ENCODE peak calls at places on chromosomes 7 and 10, in five cellular contexts. A is HCT116, C is GM23338, N is PC-3, H is IMR-90. X is an unnamed sample.

GRCh38 chr10:8403711-8404371 is 349.4 kb downstream of the GATA3 start:
- DNase-seq in A (no peak), C (peak; percentile 70), N (no peak), H (no peak), X (no peak)

GRCh38 chr7:139799586-139799985 is 21.8 kb upstream of the HIPK2 start:
- DNase-seq in A (no peak), C (no peak), N (peak; percentile 28), H (no peak), X (no peak)

GRCh38 chr10:22606164-22606614 is 108.2 kb downstream of the PIP4K2A start:
- DNase-seq in A (no peak), C (no peak), N (peak; percentile 62), H (peak; percentile 59), X (no peak)

GRCh38 chr7:139358541-139359365 is 941 bp upstream of the LUC7L2 start:
- DNase-seq in A (peak; percentile 40), C (peak; percentile 65), N (peak; percentile 35), H (peak; percentile 33), X (no peak)

GRCh38 chr7:29035044-29035740 is 77.1 kb upstream of the TRIL start:
- DNase-seq in A (peak; percentile 65), C (no peak), N (peak; percentile 93), H (peak; percentile 58), X (peak; percentile 91)

GRCh38 chr10:126663328-126663727 is 7.2 kb downstream of the C10orf90 start:
- DNase-seq in A (no peak), C (no peak), N (no peak), H (no peak), X (no peak)

GRCh38 chr10:36779238-36779846 is 346.1 kb upstream of the ANKRD30A start:
- DNase-seq in A (no peak), C (peak; percentile 70), N (peak; percentile 100), H (peak; percentile 81), X (peak; percentile 85)

GRCh38 chr10:13787015-13787421 is 200.3 kb downstream of the PRPF18 start:
- DNase-seq in A (no peak), C (no peak), N (no peak), H (peak; percentile 37), X (no peak)

GRCh38 chr10:94315975-94316464 is 46.7 kb downstream of the NOC3L start:
- DNase-seq in A (no peak), C (no peak), N (no peak), H (peak; percentile 76), X (peak; percentile 54)

GRCh38 chr10:13909911-13910617 is 323.3 kb downstream of the PRPF18 start:
- DNase-seq in A (no peak), C (no peak), N (no peak), H (no peak), X (no peak)

GRCh38 chr7:27947581-27948278 is 207.8 kb downstream of the TAX1BP1 start:
- DNase-seq in A (no peak), C (no peak), N (no peak), H (peak; percentile 46), X (no peak)

GRCh38 chr10:74177140-74177677 is 26.2 kb downstream of the ADK start:
- DNase-seq in A (no peak), C (peak; percentile 27), N (peak; percentile 98), H (peak; percentile 17), X (no peak)

GRCh38 chr10:79081353-79082034 is 12.7 kb downstream of the ZMIZ1 start:
- DNase-seq in A (no peak), C (no peak), N (peak; percentile 99), H (peak; percentile 96), X (peak; percentile 96)

GRCh38 chr7:47148541-47149207 is 433.2 kb downstream of the TNS3 start:
- DNase-seq in A (no peak), C (no peak), N (no peak), H (peak; percentile 53), X (no peak)

GRCh38 chr10:68550747-68551411 is 9.3 kb upstream of the TET1 start:
- DNase-seq in A (peak; percentile 81), C (peak; percentile 97), N (peak; percentile 90), H (peak; percentile 82), X (peak; percentile 94)

DNA sequence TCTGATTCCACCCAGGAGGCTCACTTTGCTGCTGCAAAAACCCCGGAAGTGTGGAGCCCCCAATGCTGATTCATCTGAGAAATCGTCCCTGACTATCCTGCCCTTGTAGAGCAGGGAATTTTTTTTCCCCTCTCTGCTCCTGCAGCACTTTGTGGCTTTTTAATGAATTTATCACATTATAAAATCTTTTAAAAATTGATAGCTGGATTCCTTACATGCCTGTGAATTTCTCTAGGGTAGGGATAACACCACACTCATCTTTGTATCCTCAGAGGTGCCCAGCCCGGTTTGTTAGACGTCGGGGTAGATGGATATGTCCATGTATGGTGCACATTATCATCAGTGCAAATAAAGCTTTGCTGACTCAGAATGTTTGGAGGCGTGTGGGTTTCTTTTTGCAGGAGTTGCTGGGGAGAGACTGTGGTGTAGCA is 185.7 kb downstream of the STK31 start:
- DNase-seq in A (no peak), C (no peak), N (peak; percentile 67), H (no peak), X (peak; percentile 43)
- H2AFZ ChIP-seq in A (no peak overlapping the region), C (no peak overlapping the region), N (no peak overlapping the region), H (no peak overlapping the region), X (peak overlapping the region; percentile 29)

GRCh38 chr7:42192072-42192471 is 44.9 kb downstream of the GLI3 start:
- DNase-seq in A (no peak), C (no peak), N (no peak), H (no peak), X (no peak)
- H3K36me3 ChIP-seq in A (no peaks in the 10 kb centered on the region), C (no peaks in the 10 kb centered on the region), N (no peaks in the 10 kb centered on the region), H (no peaks in the 10 kb centered on the region), X (no peaks in the 10 kb centered on the region)

DNA sequence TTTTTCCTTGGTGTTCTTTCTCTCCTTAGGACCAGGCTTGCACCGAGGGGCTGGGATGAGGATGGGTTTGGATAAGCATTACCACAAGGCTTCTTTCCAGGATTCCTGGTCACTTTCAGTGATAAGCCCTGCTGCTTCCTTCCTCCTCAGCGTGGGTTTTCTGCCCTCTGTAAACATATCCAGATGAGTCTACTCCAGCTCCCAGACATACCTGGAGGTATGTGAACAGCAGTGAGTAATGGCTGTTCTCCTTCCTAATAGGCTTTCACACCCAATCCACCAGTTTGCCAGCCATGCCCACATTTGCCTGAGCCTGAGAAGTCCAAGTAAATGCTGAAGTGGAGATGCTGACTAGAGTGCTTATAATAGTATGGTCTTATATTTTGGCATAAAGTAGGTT is 229.7 kb upstream of the YAE1 start:
- DNase-seq in A (no peak), C (no peak), N (no peak), H (no peak), X (no peak)
- H2AFZ ChIP-seq in A (no peak overlapping the region), C (no peak overlapping the region), N (no peak overlapping the region), H (no peak overlapping the region), X (no peak overlapping the region)

GRCh38 chr7:875051-875450 is 1.3 kb upstream of the GET4 start:
- DNase-seq in A (no peak), C (no peak), N (no peak), H (no peak), X (no peak)

GRCh38 chr7:876077-876971 is at the start of gene GET4:
- DNase-seq in A (peak; percentile 82), C (peak; percentile 92), N (peak; percentile 90), H (peak; percentile 93), X (peak; percentile 99)

GRCh38 chr7:875476-876076 is 778 bp upstream of the GET4 start:
- DNase-seq in A (no peak), C (no peak), N (no peak), H (no peak), X (no peak)

GRCh38 chr7:873367-874002 is 2.9 kb upstream of the GET4 start:
- DNase-seq in A (peak; percentile 72), C (peak; percentile 90), N (peak; percentile 90), H (peak; percentile 75), X (peak; percentile 99)

DNA sequence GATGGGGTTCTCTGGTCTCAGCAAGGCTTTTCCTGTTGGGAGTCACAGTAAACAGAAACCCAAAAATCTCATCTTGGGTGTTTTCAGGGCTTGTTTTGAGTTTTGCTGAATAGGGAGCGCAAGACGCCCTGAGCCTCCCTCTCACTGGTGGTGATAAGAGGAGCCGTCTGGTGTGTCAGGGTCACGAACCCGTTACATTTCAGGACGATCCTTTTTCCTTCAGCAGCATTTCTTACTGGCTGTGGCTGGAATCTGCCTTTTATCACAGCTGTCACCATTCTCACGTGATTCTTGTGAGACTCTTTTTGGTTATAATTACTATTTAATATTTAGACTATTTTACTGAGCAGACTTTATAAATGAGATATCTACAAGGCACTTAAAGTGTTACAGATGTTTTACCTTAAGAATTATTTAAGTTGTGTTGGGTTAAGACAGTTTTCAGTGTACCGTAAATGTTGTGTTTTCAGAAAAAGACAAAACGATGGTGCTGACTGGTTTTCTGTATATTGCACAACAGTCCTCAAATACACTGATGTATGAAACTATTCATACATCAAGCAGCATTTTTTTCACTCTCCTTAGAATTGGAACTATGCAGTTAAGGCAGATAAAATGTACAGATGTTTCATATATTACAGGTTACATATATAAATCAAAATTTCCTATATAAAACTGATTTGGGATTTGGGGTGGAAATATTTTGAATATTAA is 2.2 kb upstream of the GET4 start:
- DNase-seq in A (no peak), C (no peak), N (no peak), H (no peak), X (no peak)
- H3K36me3 ChIP-seq in A (peaks cover 26% of the 10 kb centered on the region), C (no peaks in the 10 kb centered on the region), N (peaks cover 8% of the 10 kb centered on the region), H (peaks cover 30% of the 10 kb centered on the region), X (peaks cover 36% of the 10 kb centered on the region)

GRCh38 chr7:74452748-74453320 is 872 bp upstream of the GTF2IRD1 start:
- DNase-seq in A (no peak), C (no peak), N (no peak), H (no peak), X (peak; percentile 96)
- H2AFZ ChIP-seq in A (peak overlapping the region; percentile 14), C (peak overlapping the region; percentile 95), N (peak overlapping the region; percentile 64), H (peak overlapping the region; percentile 94), X (peak overlapping the region; percentile 88)

GRCh38 chr10:118982366-118982765 is 47.1 kb upstream of the NANOS1 start:
- DNase-seq in A (no peak), C (no peak), N (no peak), H (no peak), X (no peak)

GRCh38 chr10:118985576-118985975 is 43.9 kb upstream of the NANOS1 start:
- DNase-seq in A (no peak), C (no peak), N (no peak), H (no peak), X (no peak)

GRCh38 chr10:118981946-118982345 is 47.6 kb upstream of the NANOS1 start:
- DNase-seq in A (no peak), C (no peak), N (no peak), H (no peak), X (no peak)

GRCh38 chr10:118980870-118981269 is 48.6 kb upstream of the NANOS1 start:
- DNase-seq in A (no peak), C (no peak), N (no peak), H (no peak), X (no peak)

DNA sequence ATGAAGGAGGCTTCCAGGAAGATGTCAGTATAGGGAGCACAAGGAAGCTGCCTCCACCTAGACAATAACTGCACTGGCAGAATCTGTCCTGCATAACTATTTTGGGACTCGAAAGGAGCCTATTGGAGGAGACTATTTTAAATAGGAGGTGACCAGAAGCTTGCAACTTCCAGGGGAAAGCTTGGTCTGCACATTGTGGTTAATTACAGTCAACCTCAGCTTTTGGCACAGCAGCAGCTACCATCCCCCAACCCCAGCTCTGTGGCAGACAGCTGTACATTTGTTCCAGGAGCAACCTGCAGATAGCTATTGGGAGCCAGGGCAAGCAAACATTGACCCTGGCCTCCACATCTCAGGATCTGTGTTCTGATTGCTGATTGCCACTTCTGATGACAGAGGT is 46.3 kb upstream of the NANOS1 start:
- DNase-seq in A (no peak), C (peak; percentile 12), N (no peak), H (no peak), X (no peak)
- H3K36me3 ChIP-seq in A (no peaks in the 10 kb centered on the region), C (no peaks in the 10 kb centered on the region), N (no peaks in the 10 kb centered on the region), H (no peaks in the 10 kb centered on the region), X (no peaks in the 10 kb centered on the region)

X was measured in osteoblast.